ENCODE peak calls at places on chromosomes 7 and 10, in nine cellular contexts. One of them, this sample, is unnamed.

GRCh38 chr7:7967909-7968543 is 570 bp upstream of the GLCCI1 start:
- DNase-seq in spleen: no peak
- DNase-seq in GM23248: peak
- DNase-seq in left ventricle myocardium inferior: no peak
- DNase-seq in cardiac fibroblast: no peak
- DNase-seq in cardiac muscle cell: no peak
- DNase-seq in A549: no peak
- DNase-seq in NT2/D1: no peak
- DNase-seq in astrocyte of the spinal cord: no peak
- DNase-seq in this sample: no peak

GRCh38 chr7:50631100-50631499 is 65.9 kb upstream of the DDC start:
- DNase-seq in astrocyte of the spinal cord: no peak
- DNase-seq in A549: no peak
- DNase-seq in NT2/D1: no peak
- DNase-seq in GM23248: no peak
- DNase-seq in cardiac fibroblast: no peak
- DNase-seq in cardiac muscle cell: no peak
- DNase-seq in left ventricle myocardium inferior: no peak
- DNase-seq in spleen: no peak
- DNase-seq in this sample: no peak

GRCh38 chr7:95436407-95436806 is 1.6 kb upstream of the PON2 start:
- DNase-seq in cardiac muscle cell: no peak
- DNase-seq in cardiac fibroblast: no peak
- DNase-seq in NT2/D1: no peak
- DNase-seq in astrocyte of the spinal cord: no peak
- DNase-seq in spleen: no peak
- DNase-seq in A549: peak
- DNase-seq in left ventricle myocardium inferior: no peak
- DNase-seq in GM23248: no peak
- DNase-seq in this sample: no peak

GRCh38 chr10:21145751-21146445 is 248.8 kb upstream of the NEBL start:
- DNase-seq in NT2/D1: no peak
- DNase-seq in GM23248: no peak
- DNase-seq in cardiac fibroblast: no peak
- DNase-seq in cardiac muscle cell: no peak
- DNase-seq in left ventricle myocardium inferior: no peak
- DNase-seq in A549: no peak
- DNase-seq in spleen: no peak
- DNase-seq in astrocyte of the spinal cord: no peak
- DNase-seq in this sample: no peak

GRCh38 chr10:4947635-4948596 is 15.3 kb upstream of the AKR1C1 start:
- DNase-seq in cardiac fibroblast: peak
- DNase-seq in A549: peak
- DNase-seq in spleen: no peak
- DNase-seq in NT2/D1: no peak
- DNase-seq in GM23248: peak
- DNase-seq in left ventricle myocardium inferior: no peak
- DNase-seq in astrocyte of the spinal cord: peak
- DNase-seq in cardiac muscle cell: peak
- DNase-seq in this sample: no peak

GRCh38 chr10:72089618-72090017 is 1.3 kb upstream of the SPOCK2 start:
- DNase-seq in cardiac muscle cell: no peak
- DNase-seq in NT2/D1: no peak
- DNase-seq in cardiac fibroblast: no peak
- DNase-seq in A549: no peak
- DNase-seq in astrocyte of the spinal cord: peak
- DNase-seq in spleen: no peak
- DNase-seq in GM23248: no peak
- DNase-seq in left ventricle myocardium inferior: no peak
- DNase-seq in this sample: no peak

GRCh38 chr7:37289347-37289746 is 159.3 kb downstream of the ELMO1 start:
- DNase-seq in cardiac muscle cell: no peak
- DNase-seq in GM23248: no peak
- DNase-seq in astrocyte of the spinal cord: no peak
- DNase-seq in NT2/D1: no peak
- DNase-seq in cardiac fibroblast: no peak
- DNase-seq in left ventricle myocardium inferior: no peak
- DNase-seq in spleen: no peak
- DNase-seq in A549: no peak
- DNase-seq in this sample: no peak

GRCh38 chr7:137946015-137946414 is 55.9 kb downstream of the CREB3L2 start:
- DNase-seq in A549: no peak
- DNase-seq in GM23248: no peak
- DNase-seq in left ventricle myocardium inferior: no peak
- DNase-seq in astrocyte of the spinal cord: no peak
- DNase-seq in spleen: no peak
- DNase-seq in cardiac muscle cell: no peak
- DNase-seq in cardiac fibroblast: no peak
- DNase-seq in NT2/D1: no peak
- DNase-seq in this sample: no peak

GRCh38 chr10:47058961-47059391 is 147.7 kb downstream of the PTPN20 start:
- DNase-seq in spleen: peak
- DNase-seq in cardiac muscle cell: no peak
- DNase-seq in astrocyte of the spinal cord: no peak
- DNase-seq in cardiac fibroblast: no peak
- DNase-seq in A549: no peak
- DNase-seq in GM23248: peak
- DNase-seq in NT2/D1: no peak
- DNase-seq in left ventricle myocardium inferior: no peak
- DNase-seq in this sample: no peak

GRCh38 chr7:140446467-140446866 is 32.8 kb downstream of the MKRN1 start:
- DNase-seq in cardiac muscle cell: no peak
- DNase-seq in GM23248: no peak
- DNase-seq in left ventricle myocardium inferior: no peak
- DNase-seq in spleen: peak
- DNase-seq in NT2/D1: no peak
- DNase-seq in cardiac fibroblast: no peak
- DNase-seq in astrocyte of the spinal cord: no peak
- DNase-seq in A549: no peak
- DNase-seq in this sample: no peak

GRCh38 chr10:121313119-121313858 is 285.0 kb downstream of the FGFR2 start:
- DNase-seq in astrocyte of the spinal cord: no peak
- DNase-seq in cardiac muscle cell: peak
- DNase-seq in NT2/D1: no peak
- DNase-seq in spleen: no peak
- DNase-seq in A549: no peak
- DNase-seq in left ventricle myocardium inferior: no peak
- DNase-seq in cardiac fibroblast: peak
- DNase-seq in GM23248: no peak
- DNase-seq in this sample: no peak

GRCh38 chr10:131654471-131655087 is 246.2 kb upstream of the PPP2R2D start:
- DNase-seq in astrocyte of the spinal cord: no peak
- DNase-seq in cardiac muscle cell: no peak
- DNase-seq in A549: no peak
- DNase-seq in spleen: peak
- DNase-seq in GM23248: no peak
- DNase-seq in NT2/D1: no peak
- DNase-seq in left ventricle myocardium inferior: no peak
- DNase-seq in cardiac fibroblast: no peak
- DNase-seq in this sample: no peak

GRCh38 chr10:57964371-57964770 is 303.3 kb downstream of the IPMK start:
- DNase-seq in cardiac fibroblast: peak
- DNase-seq in A549: peak
- DNase-seq in astrocyte of the spinal cord: peak
- DNase-seq in cardiac muscle cell: peak
- DNase-seq in NT2/D1: no peak
- DNase-seq in left ventricle myocardium inferior: peak
- DNase-seq in GM23248: peak
- DNase-seq in spleen: no peak
- DNase-seq in this sample: no peak

GRCh38 chr7:11427686-11428273 is 404.2 kb downstream of the THSD7A start:
- DNase-seq in astrocyte of the spinal cord: peak
- DNase-seq in cardiac muscle cell: peak
- DNase-seq in cardiac fibroblast: peak
- DNase-seq in left ventricle myocardium inferior: no peak
- DNase-seq in GM23248: peak
- DNase-seq in NT2/D1: peak
- DNase-seq in A549: peak
- DNase-seq in spleen: no peak
- DNase-seq in this sample: peak

GRCh38 chr7:96636342-96636865 is 73.2 kb downstream of the SEM1 start:
- DNase-seq in cardiac fibroblast: no peak
- DNase-seq in NT2/D1: no peak
- DNase-seq in cardiac muscle cell: no peak
- DNase-seq in GM23248: peak
- DNase-seq in astrocyte of the spinal cord: no peak
- DNase-seq in spleen: no peak
- DNase-seq in A549: no peak
- DNase-seq in left ventricle myocardium inferior: no peak
- DNase-seq in this sample: no peak

GRCh38 chr7:21580073-21580521 is 37.3 kb downstream of the DNAH11 start:
- DNase-seq in A549: peak
- DNase-seq in astrocyte of the spinal cord: peak
- DNase-seq in NT2/D1: no peak
- DNase-seq in cardiac fibroblast: peak
- DNase-seq in cardiac muscle cell: peak
- DNase-seq in left ventricle myocardium inferior: no peak
- DNase-seq in spleen: no peak
- DNase-seq in GM23248: peak
- DNase-seq in this sample: no peak

GRCh38 chr10:116271593-116272496 is 1.2 kb downstream of the GFRA1 start:
- DNase-seq in cardiac fibroblast: peak
- DNase-seq in cardiac muscle cell: no peak
- DNase-seq in left ventricle myocardium inferior: peak
- DNase-seq in NT2/D1: no peak
- DNase-seq in A549: no peak
- DNase-seq in astrocyte of the spinal cord: no peak
- DNase-seq in GM23248: peak
- DNase-seq in spleen: no peak
- DNase-seq in this sample: no peak

GRCh38 chr10:3245395-3245794 is 72.8 kb upstream of the PITRM1 start:
- DNase-seq in left ventricle myocardium inferior: no peak
- DNase-seq in A549: no peak
- DNase-seq in cardiac fibroblast: no peak
- DNase-seq in cardiac muscle cell: no peak
- DNase-seq in GM23248: no peak
- DNase-seq in astrocyte of the spinal cord: no peak
- DNase-seq in NT2/D1: no peak
- DNase-seq in spleen: no peak
- DNase-seq in this sample: no peak

GRCh38 chr7:157555308-157555707 is 218.5 kb downstream of the DNAJB6 start:
- DNase-seq in GM23248: no peak
- DNase-seq in astrocyte of the spinal cord: peak
- DNase-seq in cardiac muscle cell: no peak
- DNase-seq in left ventricle myocardium inferior: no peak
- DNase-seq in NT2/D1: no peak
- DNase-seq in spleen: peak
- DNase-seq in A549: peak
- DNase-seq in cardiac fibroblast: no peak
- DNase-seq in this sample: no peak

GRCh38 chr10:19815478-19816419 is 483 bp upstream of the PLXDC2 start:
- DNase-seq in left ventricle myocardium inferior: peak
- DNase-seq in GM23248: peak
- DNase-seq in cardiac fibroblast: peak
- DNase-seq in cardiac muscle cell: peak
- DNase-seq in spleen: peak
- DNase-seq in astrocyte of the spinal cord: peak
- DNase-seq in NT2/D1: no peak
- DNase-seq in A549: peak
- DNase-seq in this sample: no peak

DNA sequence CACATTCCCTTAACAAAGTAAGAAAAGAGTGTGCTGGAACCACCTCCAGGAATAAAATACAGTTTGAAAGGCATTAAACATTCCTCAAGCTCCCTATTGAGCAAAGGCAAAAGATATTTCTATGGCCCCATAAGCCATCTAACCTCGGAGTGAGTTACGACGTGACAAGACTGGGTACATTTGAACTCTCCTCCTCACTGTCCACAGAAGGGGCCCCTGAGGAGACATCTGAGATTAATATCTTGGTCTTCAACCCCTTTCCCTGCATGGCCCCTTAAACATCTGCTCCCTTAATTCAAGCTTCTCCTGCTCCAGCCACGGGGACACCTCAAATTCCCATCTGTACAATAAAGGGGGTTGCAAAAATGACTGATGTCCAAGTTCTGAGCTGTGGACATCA is 526 bp downstream of the GIMAP1 start:
- DNase-seq in cardiac fibroblast: no peak
- DNase-seq in astrocyte of the spinal cord: no peak
- DNase-seq in GM23248: no peak
- DNase-seq in A549: no peak
- DNase-seq in NT2/D1: no peak
- DNase-seq in spleen: no peak
- DNase-seq in cardiac muscle cell: no peak
- DNase-seq in left ventricle myocardium inferior: no peak
- DNase-seq in this sample: no peak
- H3K4me3 ChIP-seq in cardiac fibroblast: no peak
- H3K4me3 ChIP-seq in astrocyte of the spinal cord: no peak
- H3K4me3 ChIP-seq in GM23248: no peak
- H3K4me3 ChIP-seq in A549: no peak
- H3K4me3 ChIP-seq in NT2/D1: no peak
- H3K4me3 ChIP-seq in spleen: peak
- H3K4me3 ChIP-seq in cardiac muscle cell: no peak
- H3K4me3 ChIP-seq in left ventricle myocardium inferior: peak
- H3K4me3 ChIP-seq in this sample: no peak

DNA sequence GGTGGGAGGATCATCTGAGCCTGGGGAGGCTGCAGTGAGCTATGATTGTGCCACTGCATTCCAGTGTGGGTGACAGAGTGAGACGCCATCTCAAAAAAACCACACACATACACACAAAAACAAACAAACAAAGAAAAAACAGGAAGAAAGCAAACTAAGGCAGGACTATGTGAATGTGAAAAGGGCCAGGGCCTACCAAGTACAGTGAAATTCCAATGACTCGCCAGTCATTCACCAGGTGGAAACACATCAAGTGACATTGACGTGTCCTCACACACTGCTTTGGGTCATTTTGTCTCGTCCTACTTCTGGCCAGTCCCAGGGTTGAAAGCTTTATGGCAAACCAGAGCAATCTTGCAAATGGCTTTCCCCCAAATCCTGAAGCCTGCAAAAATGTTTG is 79.9 kb downstream of the HIP1 start:
- DNase-seq in NT2/D1: no peak
- DNase-seq in left ventricle myocardium inferior: no peak
- DNase-seq in A549: no peak
- DNase-seq in cardiac muscle cell: no peak
- DNase-seq in GM23248: no peak
- DNase-seq in spleen: no peak
- DNase-seq in astrocyte of the spinal cord: no peak
- DNase-seq in cardiac fibroblast: no peak
- DNase-seq in this sample: no peak
- H3K4me3 ChIP-seq in NT2/D1: no peak
- H3K4me3 ChIP-seq in left ventricle myocardium inferior: no peak
- H3K4me3 ChIP-seq in A549: no peak
- H3K4me3 ChIP-seq in cardiac muscle cell: no peak
- H3K4me3 ChIP-seq in GM23248: no peak
- H3K4me3 ChIP-seq in spleen: no peak
- H3K4me3 ChIP-seq in astrocyte of the spinal cord: no peak
- H3K4me3 ChIP-seq in cardiac fibroblast: no peak
- H3K4me3 ChIP-seq in this sample: no peak

GRCh38 chr7:128781126-128781525 is 5.5 kb upstream of the OPN1SW start:
- DNase-seq in GM23248: peak
- DNase-seq in NT2/D1: no peak
- DNase-seq in cardiac muscle cell: peak
- DNase-seq in left ventricle myocardium inferior: no peak
- DNase-seq in spleen: no peak
- DNase-seq in astrocyte of the spinal cord: peak
- DNase-seq in cardiac fibroblast: peak
- DNase-seq in A549: no peak
- DNase-seq in this sample: no peak
- H3K4me3 ChIP-seq in GM23248: peak
- H3K4me3 ChIP-seq in NT2/D1: no peak
- H3K4me3 ChIP-seq in cardiac muscle cell: no peak
- H3K4me3 ChIP-seq in left ventricle myocardium inferior: no peak
- H3K4me3 ChIP-seq in spleen: no peak
- H3K4me3 ChIP-seq in astrocyte of the spinal cord: no peak
- H3K4me3 ChIP-seq in cardiac fibroblast: no peak
- H3K4me3 ChIP-seq in A549: no peak
- H3K4me3 ChIP-seq in this sample: no peak

GRCh38 chr10:132993271-132994260 is 51.2 kb upstream of the CFAP46 start:
- DNase-seq in spleen: peak
- DNase-seq in A549: no peak
- DNase-seq in cardiac muscle cell: no peak
- DNase-seq in GM23248: no peak
- DNase-seq in NT2/D1: no peak
- DNase-seq in astrocyte of the spinal cord: no peak
- DNase-seq in left ventricle myocardium inferior: peak
- DNase-seq in cardiac fibroblast: no peak
- DNase-seq in this sample: no peak
- H3K4me3 ChIP-seq in spleen: peak
- H3K4me3 ChIP-seq in A549: no peak
- H3K4me3 ChIP-seq in cardiac muscle cell: no peak
- H3K4me3 ChIP-seq in GM23248: peak
- H3K4me3 ChIP-seq in NT2/D1: no peak
- H3K4me3 ChIP-seq in astrocyte of the spinal cord: no peak
- H3K4me3 ChIP-seq in left ventricle myocardium inferior: peak
- H3K4me3 ChIP-seq in cardiac fibroblast: peak
- H3K4me3 ChIP-seq in this sample: no peak

This sample was measured in SK-N-MC.